ENCODE peak calls at places on chromosomes 3 and 15, in seven cellular contexts. T is uterus, O is fibroblast of pulmonary artery, B is left ventricle myocardium inferior, Z is body of pancreas, G is suprapubic skin, E is fibroblast of the aortic adventitia. J is an unnamed sample.

GRCh38 chr3:168616901-168617300 is 521.2 kb upstream of the GOLIM4 start:
- DNase-seq in T (no peak), O (no peak), B (no peak), Z (no peak), G (no peak), E (no peak), J (no peak)

GRCh38 chr3:24520941-24521305 is 26.3 kb upstream of the THRB start:
- DNase-seq in T (no peak), O (no peak), B (no peak), Z (no peak), G (no peak), E (no peak), J (no peak)

GRCh38 chr15:53447053-53447574 is 312.3 kb downstream of the WDR72 start:
- DNase-seq in T (no peak), O (no peak), B (no peak), Z (peak; percentile 33), G (no peak), E (no peak), J (no peak)

GRCh38 chr15:88998980-88999713 is 86.0 kb upstream of the MFGE8 start:
- DNase-seq in T (no peak), O (no peak), B (no peak), Z (no peak), G (no peak), E (no peak), J (no peak)

GRCh38 chr3:12454808-12455121 is 29.5 kb upstream of the TSEN2 start:
- DNase-seq in T (no peak), O (no peak), B (no peak), Z (no peak), G (no peak), E (peak; percentile 21), J (no peak)

GRCh38 chr15:33358303-33358702 is 47.5 kb downstream of the RYR3 start:
- DNase-seq in T (no peak), O (no peak), B (no peak), Z (no peak), G (no peak), E (no peak), J (no peak)

GRCh38 chr15:65690778-65691177 is 69.0 kb downstream of the SLC24A1 start:
- DNase-seq in T (no peak), O (peak; percentile 7), B (no peak), Z (no peak), G (no peak), E (no peak), J (no peak)

GRCh38 chr15:64858136-64858535 is 16.4 kb downstream of the PLEKHO2 start:
- DNase-seq in T (no peak), O (no peak), B (no peak), Z (no peak), G (no peak), E (no peak), J (no peak)

GRCh38 chr3:151568095-151568685 is 107.3 kb upstream of the IGSF10 start:
- DNase-seq in T (no peak), O (no peak), B (no peak), Z (no peak), G (no peak), E (peak; percentile 38), J (peak; percentile 39)

GRCh38 chr15:49038382-49038781 is 7.9 kb downstream of the SECISBP2L start:
- DNase-seq in T (no peak), O (no peak), B (no peak), Z (no peak), G (no peak), E (peak; percentile 43), J (peak; percentile 9)

GRCh38 chr3:126971891-126972351 is 11.0 kb upstream of the PLXNA1 start:
- DNase-seq in T (peak; percentile 50), O (peak; percentile 76), B (peak; percentile 67), Z (peak; percentile 79), G (peak; percentile 88), E (peak; percentile 52), J (peak; percentile 16)

GRCh38 chr3:128060473-128061381 is 8.5 kb downstream of the SEC61A1 start:
- DNase-seq in T (no peak), O (peak; percentile 87), B (no peak), Z (no peak), G (no peak), E (peak; percentile 96), J (peak; percentile 98)

GRCh38 chr15:96336045-96336642 is 5.6 kb downstream of the NR2F2 start:
- DNase-seq in T (no peak), O (no peak), B (no peak), Z (peak; percentile 1), G (no peak), E (no peak), J (no peak)

GRCh38 chr3:50165388-50166308 is 10.5 kb downstream of the SEMA3F start:
- DNase-seq in T (peak; percentile 70), O (peak; percentile 51), B (no peak), Z (no peak), G (no peak), E (peak; percentile 96), J (peak; percentile 89)

GRCh38 chr15:25613113-25613512 is 174.3 kb upstream of the UBE3A start:
- DNase-seq in T (no peak), O (no peak), B (no peak), Z (no peak), G (no peak), E (no peak), J (no peak)

GRCh38 chr15:71802770-71803169 is 7.6 kb upstream of the NR2E3 start:
- DNase-seq in T (no peak), O (no peak), B (no peak), Z (peak; percentile 37), G (no peak), E (no peak), J (no peak)

GRCh38 chr3:26198609-26199008 is 408.7 kb downstream of the OXSM start:
- DNase-seq in T (no peak), O (no peak), B (no peak), Z (no peak), G (no peak), E (no peak), J (no peak)

GRCh38 chr3:134911611-134912604 is 116.8 kb downstream of the EPHB1 start:
- DNase-seq in T (peak; percentile 16), O (no peak), B (no peak), Z (no peak), G (no peak), E (no peak), J (no peak)

GRCh38 chr15:70555713-70556112 is 207.6 kb downstream of the UACA start:
- DNase-seq in T (no peak), O (no peak), B (no peak), Z (no peak), G (no peak), E (no peak), J (no peak)

DNA sequence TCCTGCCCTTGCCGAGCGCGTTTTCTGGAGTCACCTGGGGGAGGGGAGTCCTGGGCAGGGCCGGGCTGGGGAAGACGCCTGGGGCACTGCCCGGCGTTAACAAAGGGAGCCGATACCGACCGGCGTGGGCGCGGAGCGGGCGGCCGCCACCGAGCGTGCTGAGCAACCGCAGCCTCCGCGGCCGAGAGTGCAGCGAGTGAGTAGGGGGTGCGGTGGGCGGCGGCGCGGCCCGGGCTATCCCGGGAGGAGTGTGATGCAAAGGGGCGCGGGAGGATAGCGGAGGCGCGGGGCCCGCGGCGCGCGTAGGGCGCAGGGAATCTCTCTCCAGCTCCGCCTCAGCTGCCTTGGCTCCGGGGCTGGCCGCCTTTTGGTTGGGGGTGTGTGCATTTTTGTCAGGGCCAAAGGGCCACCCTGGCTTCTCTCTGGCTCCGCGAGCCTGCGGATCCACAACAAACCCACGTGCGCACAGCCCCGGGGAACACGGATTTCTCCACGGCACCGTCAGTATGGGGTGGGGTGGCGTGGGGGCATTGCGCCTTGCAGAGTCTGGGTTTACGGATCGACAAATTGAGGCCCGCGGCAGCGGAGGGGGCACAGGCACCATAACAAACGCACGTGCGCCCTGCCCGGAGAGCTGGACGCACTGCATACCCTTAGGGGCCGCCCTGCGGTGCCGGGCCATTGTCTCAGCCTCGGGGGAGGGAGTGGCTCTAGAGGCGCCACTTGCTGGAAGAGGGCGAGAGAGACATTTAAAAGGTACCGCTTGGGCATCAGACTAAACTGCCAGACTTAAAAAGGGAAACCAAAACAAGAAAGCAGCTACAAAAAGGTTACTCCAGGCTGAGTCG is 537 bp downstream of the ST6GAL1 start:
- DNase-seq in T (peak; percentile 41), O (peak; percentile 66), B (peak; percentile 75), Z (peak; percentile 58), G (peak; percentile 67), E (peak; percentile 51), J (peak; percentile 12)
- TF ChIP-seq CTCF in T (no peak), O (peak; percentile 23), B (peak; percentile 38), Z (no peak), G (no peak), E (peak; percentile 14), J (no peak)

DNA sequence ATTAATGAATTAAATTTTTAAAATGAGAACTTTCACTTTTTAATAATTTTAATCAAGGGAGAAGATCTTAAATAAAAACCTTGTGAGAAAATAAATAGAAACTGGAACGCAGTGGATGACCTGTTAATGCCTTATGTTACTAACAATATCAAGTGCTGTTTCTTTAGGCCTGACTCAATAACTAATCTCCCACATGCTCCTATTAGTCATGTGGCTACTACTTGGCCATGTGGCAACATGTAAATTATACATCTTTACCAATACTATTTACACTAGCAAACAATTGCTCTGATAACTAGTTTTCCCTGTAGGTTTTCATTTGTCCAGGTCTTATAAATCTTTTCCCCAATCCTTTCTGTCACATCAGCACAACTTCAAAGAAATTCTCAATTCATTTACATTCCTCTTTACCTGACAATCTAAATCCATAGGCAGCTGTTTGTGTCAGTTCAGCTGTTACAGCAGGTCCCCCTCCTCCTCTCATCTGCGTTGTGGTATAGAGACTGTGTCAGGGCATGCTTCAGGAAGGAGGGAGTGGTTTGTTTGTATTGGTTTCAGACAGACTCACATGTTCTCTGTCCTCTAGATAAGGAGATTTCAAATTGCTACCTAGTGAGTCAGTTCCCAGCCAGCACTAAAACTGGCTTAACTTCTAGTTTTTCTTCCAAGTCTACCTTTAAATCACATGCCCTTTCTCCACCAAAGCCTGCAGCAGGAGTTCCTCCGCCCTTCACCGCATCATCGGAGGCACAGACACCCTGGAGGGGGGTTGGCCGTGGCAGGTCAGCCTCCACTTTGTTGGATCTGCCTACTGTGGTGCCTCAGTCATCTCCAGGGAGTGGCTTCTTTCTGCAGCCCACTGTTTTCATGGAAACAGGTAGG is 11.3 kb upstream of the C3orf52 start:
- DNase-seq in T (no peak), O (peak; percentile 94), B (no peak), Z (peak; percentile 61), G (peak; percentile 66), E (peak; percentile 95), J (peak; percentile 80)
- H3K4me3 ChIP-seq in T (no peak overlapping the region), O (no peak overlapping the region), B (no peak overlapping the region), Z (no peak overlapping the region), G (no peak overlapping the region), E (peak overlapping the region; percentile 39), J (no peak overlapping the region)

GRCh38 chr3:186255703-186256331 is 106.2 kb downstream of the DGKG start:
- DNase-seq in T (no peak), O (no peak), B (no peak), Z (peak; percentile 53), G (no peak), E (no peak), J (no peak)
- TF ChIP-seq CTCF in T (no peak), O (no peak), B (no peak), Z (no peak), G (no peak), E (no peak), J (no peak)

DNA sequence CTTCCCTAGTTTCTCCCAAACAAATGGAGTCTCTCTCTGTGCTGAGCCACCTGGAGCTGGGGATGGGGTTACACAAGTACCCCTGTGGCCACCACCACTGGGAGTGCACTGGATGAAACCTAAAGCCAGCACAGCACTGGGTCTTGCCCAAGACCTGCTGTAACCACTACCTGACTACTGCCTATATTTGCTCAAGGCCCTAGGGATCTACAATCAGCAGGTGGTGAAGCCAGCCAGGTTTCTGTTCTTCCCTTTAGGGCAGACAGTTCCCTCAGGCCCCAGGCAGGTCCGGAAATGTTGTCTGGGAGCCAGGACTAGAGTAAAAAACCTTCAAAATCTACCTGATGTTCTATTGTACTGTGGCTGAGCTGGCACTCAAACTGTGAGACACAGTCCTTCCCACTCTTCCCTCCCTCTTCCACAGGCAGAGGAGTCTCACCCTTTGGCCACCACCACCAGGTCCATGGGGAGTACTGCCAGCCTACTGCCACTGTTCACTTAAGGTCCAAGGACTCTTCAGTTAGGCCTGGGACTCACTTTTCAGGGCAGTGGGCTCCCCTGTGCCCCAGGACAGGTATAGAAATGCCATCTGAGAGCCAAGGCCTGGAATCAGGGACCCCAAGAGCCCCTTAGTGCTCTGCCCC is 23.8 kb downstream of the C3orf20 start:
- DNase-seq in T (no peak), O (no peak), B (no peak), Z (no peak), G (no peak), E (no peak), J (no peak)
- H3K4me3 ChIP-seq in T (no peak overlapping the region), O (no peak overlapping the region), B (no peak overlapping the region), Z (no peak overlapping the region), G (no peak overlapping the region), E (no peak overlapping the region), J (no peak overlapping the region)

J was measured in AG10803.